ENCODE peak calls at places on chromosomes 3 and 15, in ten cellular contexts. E, A, S, V, F, K, G, Z, I and T are unnamed samples.

GRCh38 chr15:60006808-60007346 is 2.8 kb downstream of the FOXB1 start:
- DNase-seq in Z (no peak), I (no peak), S (no peak), F (no peak), G (no peak), K (no peak), A (no peak), V (no peak), E (no peak), T (no peak)

GRCh38 chr3:183018416-183019192 is 38.3 kb upstream of the DCUN1D1 start:
- DNase-seq in G (peak), A (no peak), F (no peak), S (no peak), E (no peak), I (no peak), V (no peak), Z (no peak), K (peak), T (no peak)

GRCh38 chr3:24400015-24400414 is 94.6 kb downstream of the THRB start:
- DNase-seq in F (no peak), I (no peak), V (no peak), K (no peak), Z (no peak), S (no peak), A (no peak), E (no peak), G (no peak), T (no peak)

GRCh38 chr3:131735121-131735520 is 232.3 kb upstream of the MRPL3 start:
- DNase-seq in S (no peak), A (no peak), Z (no peak), F (peak), K (no peak), G (no peak), V (no peak), E (peak), I (no peak), T (no peak)

GRCh38 chr3:125594581-125595011 is 701 bp downstream of the OSBPL11 start:
- DNase-seq in E (no peak), V (no peak), K (no peak), G (peak), F (no peak), S (no peak), I (peak), Z (no peak), A (no peak), T (peak)

GRCh38 chr15:98455899-98456298 is 192.4 kb upstream of the IGF1R start:
- DNase-seq in G (no peak), S (no peak), K (no peak), F (peak), V (no peak), A (no peak), E (no peak), Z (no peak), I (no peak), T (no peak)

GRCh38 chr3:64687781-64688515 is at the start of gene ADAMTS9:
- DNase-seq in I (no peak), F (peak), S (no peak), E (peak), Z (peak), V (peak), G (no peak), K (peak), A (peak), T (no peak)

GRCh38 chr15:26087395-26087794 is 224.3 kb upstream of the ATP10A start:
- DNase-seq in K (no peak), I (no peak), E (peak), Z (no peak), S (no peak), F (peak), A (no peak), G (no peak), V (no peak), T (no peak)

GRCh38 chr15:34795267-34796081 is at the start of gene ACTC1:
- DNase-seq in A (peak), S (no peak), K (peak), Z (no peak), F (peak), E (peak), I (no peak), G (no peak), V (peak), T (no peak)

GRCh38 chr3:118863731-118864322 is 170.8 kb downstream of the IGSF11 start:
- DNase-seq in S (no peak), A (no peak), F (peak), Z (no peak), I (peak), K (no peak), G (peak), E (no peak), V (no peak), T (no peak)

GRCh38 chr15:40918146-40918798 is 10.9 kb upstream of the DLL4 start:
- DNase-seq in V (no peak), S (no peak), K (no peak), Z (no peak), G (no peak), F (no peak), E (no peak), I (no peak), A (peak), T (no peak)

GRCh38 chr3:170410428-170411029 is 8.1 kb upstream of the CLDN11 start:
- DNase-seq in I (peak), Z (no peak), S (peak), G (peak), F (peak), V (peak), A (no peak), K (no peak), E (peak), T (no peak)

GRCh38 chr15:47129033-47129432 is 588.3 kb upstream of the SEMA6D start:
- DNase-seq in F (no peak), K (no peak), S (no peak), I (no peak), V (no peak), E (no peak), A (no peak), G (no peak), Z (no peak), T (no peak)